ENCODE peak calls at places on chromosomes 13 and 19, in six cellular contexts. One of them, this sample, is unnamed.

GRCh38 chr19:11421607-11422098 is 2.5 kb upstream of the RGL3 start:
- DNase-seq in fibroblast of mammary gland: no peak
- DNase-seq in colonic mucosa: peak; percentile 76
- DNase-seq in RWPE1: peak; percentile 51
- DNase-seq in body of pancreas: peak; percentile 50
- DNase-seq in left ventricle myocardium superior: peak; percentile 72
- DNase-seq in this sample: peak; percentile 39

GRCh38 chr13:109602356-109602755 is 184.0 kb downstream of the IRS2 start:
- DNase-seq in fibroblast of mammary gland: peak; percentile 7
- DNase-seq in colonic mucosa: no peak
- DNase-seq in RWPE1: no peak
- DNase-seq in body of pancreas: no peak
- DNase-seq in left ventricle myocardium superior: no peak
- DNase-seq in this sample: no peak

GRCh38 chr19:56837492-56837891 is 3.0 kb downstream of the PEG3 start:
- DNase-seq in fibroblast of mammary gland: peak; percentile 45
- DNase-seq in colonic mucosa: peak; percentile 27
- DNase-seq in RWPE1: no peak
- DNase-seq in body of pancreas: peak; percentile 91
- DNase-seq in left ventricle myocardium superior: peak; percentile 85
- DNase-seq in this sample: peak; percentile 79

GRCh38 chr13:23794267-23795161 is 94.7 kb downstream of the MIPEP start:
- DNase-seq in fibroblast of mammary gland: peak; percentile 67
- DNase-seq in colonic mucosa: no peak
- DNase-seq in RWPE1: no peak
- DNase-seq in body of pancreas: no peak
- DNase-seq in left ventricle myocardium superior: no peak
- DNase-seq in this sample: no peak

GRCh38 chr13:107665926-107666458 is 549.3 kb downstream of the LIG4 start:
- DNase-seq in fibroblast of mammary gland: peak; percentile 5
- DNase-seq in colonic mucosa: no peak
- DNase-seq in RWPE1: no peak
- DNase-seq in body of pancreas: no peak
- DNase-seq in left ventricle myocardium superior: no peak
- DNase-seq in this sample: no peak

GRCh38 chr19:35357867-35358573 is at the start of gene FFAR3:
- DNase-seq in fibroblast of mammary gland: peak; percentile 49
- DNase-seq in colonic mucosa: no peak
- DNase-seq in RWPE1: no peak
- DNase-seq in body of pancreas: peak; percentile 81
- DNase-seq in left ventricle myocardium superior: peak; percentile 50
- DNase-seq in this sample: peak; percentile 32

GRCh38 chr13:44088911-44089851 is 209.5 kb downstream of the LACC1 start:
- DNase-seq in fibroblast of mammary gland: no peak
- DNase-seq in colonic mucosa: no peak
- DNase-seq in RWPE1: no peak
- DNase-seq in body of pancreas: no peak
- DNase-seq in left ventricle myocardium superior: no peak
- DNase-seq in this sample: no peak

GRCh38 chr19:42284066-42284501 is 15.0 kb downstream of the CIC start:
- DNase-seq in fibroblast of mammary gland: peak; percentile 65
- DNase-seq in colonic mucosa: peak; percentile 72
- DNase-seq in RWPE1: peak; percentile 87
- DNase-seq in body of pancreas: peak; percentile 85
- DNase-seq in left ventricle myocardium superior: peak; percentile 91
- DNase-seq in this sample: peak; percentile 74

GRCh38 chr13:46668302-46668720 is 115.3 kb downstream of the LRCH1 start:
- DNase-seq in fibroblast of mammary gland: peak; percentile 91
- DNase-seq in colonic mucosa: peak; percentile 44
- DNase-seq in RWPE1: peak; percentile 10
- DNase-seq in body of pancreas: peak; percentile 20
- DNase-seq in left ventricle myocardium superior: peak; percentile 53
- DNase-seq in this sample: peak; percentile 42

GRCh38 chr13:77065456-77066147 is 38.6 kb upstream of the FBXL3 start:
- DNase-seq in fibroblast of mammary gland: no peak
- DNase-seq in colonic mucosa: no peak
- DNase-seq in RWPE1: no peak
- DNase-seq in body of pancreas: no peak
- DNase-seq in left ventricle myocardium superior: no peak
- DNase-seq in this sample: no peak

GRCh38 chr19:31261651-31262331 is 87.4 kb downstream of the TSHZ3 start:
- DNase-seq in fibroblast of mammary gland: no peak
- DNase-seq in colonic mucosa: peak; percentile 9
- DNase-seq in RWPE1: no peak
- DNase-seq in body of pancreas: no peak
- DNase-seq in left ventricle myocardium superior: no peak
- DNase-seq in this sample: no peak

GRCh38 chr19:14015454-14016035 is 9.4 kb upstream of the RFX1 start:
- DNase-seq in fibroblast of mammary gland: no peak
- DNase-seq in colonic mucosa: no peak
- DNase-seq in RWPE1: no peak
- DNase-seq in body of pancreas: no peak
- DNase-seq in left ventricle myocardium superior: no peak
- DNase-seq in this sample: no peak

GRCh38 chr13:80180745-80181144 is 160.2 kb downstream of the SPRY2 start:
- DNase-seq in fibroblast of mammary gland: no peak
- DNase-seq in colonic mucosa: no peak
- DNase-seq in RWPE1: no peak
- DNase-seq in body of pancreas: no peak
- DNase-seq in left ventricle myocardium superior: no peak
- DNase-seq in this sample: no peak

GRCh38 chr19:1066251-1066747 is 668 bp upstream of the ARHGAP45 start:
- DNase-seq in fibroblast of mammary gland: no peak
- DNase-seq in colonic mucosa: peak; percentile 37
- DNase-seq in RWPE1: no peak
- DNase-seq in body of pancreas: no peak
- DNase-seq in left ventricle myocardium superior: no peak
- DNase-seq in this sample: no peak

GRCh38 chr13:100381595-100382224 is 206.9 kb downstream of the GGACT start:
- DNase-seq in fibroblast of mammary gland: peak; percentile 41
- DNase-seq in colonic mucosa: no peak
- DNase-seq in RWPE1: no peak
- DNase-seq in body of pancreas: no peak
- DNase-seq in left ventricle myocardium superior: peak; percentile 33
- DNase-seq in this sample: no peak

GRCh38 chr13:114012921-114013320 is 39.0 kb upstream of the C13orf46 start:
- DNase-seq in fibroblast of mammary gland: no peak
- DNase-seq in colonic mucosa: no peak
- DNase-seq in RWPE1: no peak
- DNase-seq in body of pancreas: no peak
- DNase-seq in left ventricle myocardium superior: peak; percentile 8
- DNase-seq in this sample: no peak

GRCh38 chr13:96822900-96823299 is 171.4 kb downstream of the OXGR1 start:
- DNase-seq in fibroblast of mammary gland: peak; percentile 49
- DNase-seq in colonic mucosa: peak; percentile 25
- DNase-seq in RWPE1: no peak
- DNase-seq in body of pancreas: peak; percentile 57
- DNase-seq in left ventricle myocardium superior: no peak
- DNase-seq in this sample: no peak

GRCh38 chr19:52171321-52172169 is at the start of gene ZNF836:
- DNase-seq in fibroblast of mammary gland: peak; percentile 64
- DNase-seq in colonic mucosa: peak; percentile 96
- DNase-seq in RWPE1: peak; percentile 87
- DNase-seq in body of pancreas: peak; percentile 95
- DNase-seq in left ventricle myocardium superior: peak; percentile 93
- DNase-seq in this sample: peak; percentile 92

GRCh38 chr19:1949304-1950101 is 8.5 kb downstream of the CSNK1G2 start:
- DNase-seq in fibroblast of mammary gland: no peak
- DNase-seq in colonic mucosa: no peak
- DNase-seq in RWPE1: no peak
- DNase-seq in body of pancreas: no peak
- DNase-seq in left ventricle myocardium superior: no peak
- DNase-seq in this sample: no peak

GRCh38 chr13:44765076-44765475 is 188.9 kb upstream of the TSC22D1 start:
- DNase-seq in fibroblast of mammary gland: no peak
- DNase-seq in colonic mucosa: peak; percentile 54
- DNase-seq in RWPE1: no peak
- DNase-seq in body of pancreas: peak; percentile 60
- DNase-seq in left ventricle myocardium superior: no peak
- DNase-seq in this sample: no peak

GRCh38 chr19:41753159-41753558 is 2.2 kb upstream of the CEACAM6 start:
- DNase-seq in fibroblast of mammary gland: peak; percentile 34
- DNase-seq in colonic mucosa: peak; percentile 81
- DNase-seq in RWPE1: peak; percentile 51
- DNase-seq in body of pancreas: peak; percentile 75
- DNase-seq in left ventricle myocardium superior: peak; percentile 69
- DNase-seq in this sample: peak; percentile 45

GRCh38 chr19:887599-887998 is 5.4 kb downstream of the MED16 start:
- DNase-seq in fibroblast of mammary gland: no peak
- DNase-seq in colonic mucosa: no peak
- DNase-seq in RWPE1: no peak
- DNase-seq in body of pancreas: no peak
- DNase-seq in left ventricle myocardium superior: no peak
- DNase-seq in this sample: no peak

GRCh38 chr19:18832331-18833140 is 777 bp downstream of the UPF1 start:
- DNase-seq in fibroblast of mammary gland: peak; percentile 27
- DNase-seq in colonic mucosa: peak; percentile 40
- DNase-seq in RWPE1: peak; percentile 45
- DNase-seq in body of pancreas: peak; percentile 60
- DNase-seq in left ventricle myocardium superior: peak; percentile 45
- DNase-seq in this sample: no peak

GRCh38 chr13:23876265-23876664 is 12.9 kb downstream of the MIPEP start:
- DNase-seq in fibroblast of mammary gland: no peak
- DNase-seq in colonic mucosa: no peak
- DNase-seq in RWPE1: no peak
- DNase-seq in body of pancreas: peak; percentile 58
- DNase-seq in left ventricle myocardium superior: no peak
- DNase-seq in this sample: no peak

GRCh38 chr13:31909889-31910551 is 121.6 kb upstream of the FRY start:
- DNase-seq in fibroblast of mammary gland: peak; percentile 77
- DNase-seq in colonic mucosa: peak; percentile 62
- DNase-seq in RWPE1: peak; percentile 13
- DNase-seq in body of pancreas: peak; percentile 66
- DNase-seq in left ventricle myocardium superior: peak; percentile 48
- DNase-seq in this sample: peak; percentile 63

GRCh38 chr19:38840583-38840968 is 9.0 kb upstream of the ECH1 start:
- DNase-seq in fibroblast of mammary gland: no peak
- DNase-seq in colonic mucosa: no peak
- DNase-seq in RWPE1: no peak
- DNase-seq in body of pancreas: peak; percentile 64
- DNase-seq in left ventricle myocardium superior: no peak
- DNase-seq in this sample: no peak

GRCh38 chr19:38658462-38659306 is 11.2 kb downstream of the ACTN4 start:
- DNase-seq in fibroblast of mammary gland: peak; percentile 100
- DNase-seq in colonic mucosa: peak; percentile 70
- DNase-seq in RWPE1: peak; percentile 91
- DNase-seq in body of pancreas: peak; percentile 78
- DNase-seq in left ventricle myocardium superior: no peak
- DNase-seq in this sample: peak; percentile 86

GRCh38 chr19:18612772-18613588 is at the start of gene TMEM59L:
- DNase-seq in fibroblast of mammary gland: no peak
- DNase-seq in colonic mucosa: no peak
- DNase-seq in RWPE1: no peak
- DNase-seq in body of pancreas: peak; percentile 42
- DNase-seq in left ventricle myocardium superior: peak; percentile 58
- DNase-seq in this sample: no peak

GRCh38 chr19:2949939-2950285 is 5.1 kb upstream of the ZNF77 start:
- DNase-seq in fibroblast of mammary gland: no peak
- DNase-seq in colonic mucosa: no peak
- DNase-seq in RWPE1: peak; percentile 25
- DNase-seq in body of pancreas: peak; percentile 72
- DNase-seq in left ventricle myocardium superior: no peak
- DNase-seq in this sample: no peak

GRCh38 chr19:40594251-40594650 is 6.9 kb upstream of the LTBP4 start:
- DNase-seq in fibroblast of mammary gland: no peak
- DNase-seq in colonic mucosa: no peak
- DNase-seq in RWPE1: no peak
- DNase-seq in body of pancreas: no peak
- DNase-seq in left ventricle myocardium superior: no peak
- DNase-seq in this sample: no peak

GRCh38 chr19:31541396-31541795 is 192.2 kb upstream of the TSHZ3 start:
- DNase-seq in fibroblast of mammary gland: no peak
- DNase-seq in colonic mucosa: no peak
- DNase-seq in RWPE1: no peak
- DNase-seq in body of pancreas: no peak
- DNase-seq in left ventricle myocardium superior: no peak
- DNase-seq in this sample: no peak

This sample was measured in mucosa of gallbladder.